ENCODE peak calls at places on chromosomes 4 and X, in four cellular contexts. B is stomach, Q is left lung, K is body of pancreas. P is an unnamed sample. For H3K9me3, the result is how much of the 10 kb centered on the place peaks cover.

GRCh38 chr4:119209077-119209476 is 3.4 kb upstream of the USP53 start:
- DNase-seq in K (no peak), Q (no peak), B (no peak), P (no peak)

GRCh38 chr4:132085105-132085504 is 1064.0 kb upstream of the PCDH10 start:
- DNase-seq in B (no peak), Q (no peak), K (no peak), P (no peak)

GRCh38 chrX:27966955-27967354 is 14.3 kb downstream of the DCAF8L1 start:
- DNase-seq in K (no peak), B (no peak), Q (no peak), P (no peak)

GRCh38 chr4:141567326-141567915 is 69.0 kb upstream of the IL15 start:
- DNase-seq in K (no peak), B (no peak), Q (no peak), P (no peak)

GRCh38 chrX:16695079-16695676 is 17.3 kb downstream of the CTPS2 start:
- DNase-seq in K (peak), Q (no peak), B (peak), P (no peak)

GRCh38 chr4:141389649-141390048 is 169.0 kb downstream of the ZNF330 start:
- DNase-seq in K (no peak), Q (no peak), B (no peak), P (no peak)

GRCh38 chr4:145784036-145784435 is 104.1 kb downstream of the C4orf51 start:
- DNase-seq in Q (no peak), K (no peak), B (no peak), P (no peak)

GRCh38 chr4:19135886-19136633 is 1114.5 kb upstream of the LCORL start:
- DNase-seq in B (no peak), Q (no peak), K (no peak), P (no peak)

GRCh38 chr4:53653484-53654053 is 62.3 kb upstream of the LNX1 start:
- DNase-seq in K (peak), B (peak), Q (no peak), P (no peak)

GRCh38 chrX:137354851-137355250 is 211.1 kb upstream of the ZIC3 start:
- DNase-seq in B (no peak), K (no peak), Q (no peak), P (no peak)

GRCh38 chr4:53127365-53127764 is 238.5 kb downstream of the SCFD2 start:
- DNase-seq in K (no peak), B (no peak), Q (no peak), P (no peak)

GRCh38 chrX:37812110-37812509 is 32.3 kb downstream of the CYBB start:
- DNase-seq in B (no peak), Q (no peak), K (no peak), P (no peak)

GRCh38 chr4:150950657-150951056 is 64.4 kb downstream of the LRBA start:
- DNase-seq in B (no peak), Q (no peak), K (no peak), P (no peak)

GRCh38 chr4:2172627-2173231 is 69.2 kb downstream of the HAUS3 start:
- DNase-seq in K (no peak), Q (no peak), B (no peak), P (no peak)

GRCh38 chr4:128517739-128518510 is 230.3 kb upstream of the PGRMC2 start:
- DNase-seq in K (peak), Q (peak), B (peak), P (no peak)

GRCh38 chr4:159446266-159446976 is 343.5 kb downstream of the RAPGEF2 start:
- DNase-seq in Q (no peak), K (peak), B (peak), P (no peak)

GRCh38 chr4:33592701-33593100 is 2651.6 kb downstream of the ARAP2 start:
- DNase-seq in K (no peak), B (no peak), Q (no peak), P (no peak)
- H3K9me3 ChIP-seq in K (under half), B (under half), Q (half or more), P (under half)

GRCh38 chr4:6066191-6066590 is 48.0 kb upstream of the C4orf50 start:
- DNase-seq in B (no peak), Q (no peak), K (no peak), P (no peak)
- H3K9me3 ChIP-seq in B (under half), Q (under half), K (under half), P (under half)

DNA sequence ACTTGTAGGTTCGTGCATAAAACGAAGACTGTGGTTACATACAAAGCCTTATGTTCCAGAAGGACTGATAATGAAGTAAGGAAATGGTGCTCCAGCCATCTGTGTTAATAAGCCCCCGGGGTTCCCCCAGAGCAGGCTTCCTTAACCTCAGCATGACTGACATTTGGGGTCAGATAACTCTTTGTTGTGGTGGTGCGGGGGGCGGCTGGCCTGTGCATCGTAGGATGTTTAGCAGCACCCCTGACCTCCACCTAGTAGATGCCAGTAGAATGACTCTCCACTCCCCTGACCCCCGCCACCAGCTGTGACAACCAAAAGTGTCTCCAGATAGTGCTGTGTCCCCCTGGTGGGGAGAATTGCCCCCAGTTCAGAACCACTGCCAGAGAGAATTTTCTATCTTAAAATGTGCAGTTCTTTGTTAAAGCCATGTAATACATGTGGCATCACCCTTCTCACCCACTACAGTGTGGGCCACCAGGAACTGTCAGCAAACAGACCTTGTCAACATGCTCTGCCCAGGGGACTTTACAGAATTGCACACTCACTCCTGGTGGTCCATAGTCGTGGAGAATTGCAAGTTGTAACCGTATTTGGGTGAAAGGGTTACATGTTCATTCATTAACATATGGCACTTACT is 7.5 kb downstream of the SH3KBP1 start:
- DNase-seq in B (no peak), Q (no peak), K (no peak), P (no peak)
- H3K9me3 ChIP-seq in B (under half), Q (under half), K (under half), P (under half)

GRCh38 chr4:138501614-138502013 is 259.5 kb upstream of the SLC7A11 start:
- DNase-seq in B (no peak), Q (no peak), K (no peak), P (no peak)
- H3K9me3 ChIP-seq in B (under half), Q (under half), K (under half), P (under half)

DNA sequence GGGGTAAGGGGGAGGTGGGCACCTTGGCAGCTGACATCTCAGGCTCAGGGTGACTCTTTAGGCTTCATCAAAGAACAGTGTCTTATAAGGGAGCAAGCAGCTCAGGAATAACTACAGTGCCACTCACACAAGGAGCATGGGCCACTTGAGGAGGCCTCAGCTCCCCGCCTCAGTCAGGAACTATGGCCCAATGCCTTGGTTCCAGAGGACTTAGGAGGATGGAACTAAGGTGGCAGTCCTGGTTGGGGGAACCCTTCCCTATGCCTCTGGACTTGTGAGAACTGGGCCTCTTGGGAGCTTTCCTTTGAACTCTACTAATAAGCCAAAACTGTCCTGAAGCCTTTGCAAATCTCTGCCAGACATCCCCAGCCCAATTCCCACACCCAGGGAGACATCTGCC is 160.6 kb downstream of the EFNB1 start:
- DNase-seq in K (no peak), Q (no peak), B (no peak), P (no peak)
- H3K9me3 ChIP-seq in K (under half), Q (under half), B (under half), P (under half)

GRCh38 chr4:149101649-149102048 is 659.4 kb upstream of the NR3C2 start:
- DNase-seq in K (no peak), Q (no peak), B (no peak), P (no peak)

DNA sequence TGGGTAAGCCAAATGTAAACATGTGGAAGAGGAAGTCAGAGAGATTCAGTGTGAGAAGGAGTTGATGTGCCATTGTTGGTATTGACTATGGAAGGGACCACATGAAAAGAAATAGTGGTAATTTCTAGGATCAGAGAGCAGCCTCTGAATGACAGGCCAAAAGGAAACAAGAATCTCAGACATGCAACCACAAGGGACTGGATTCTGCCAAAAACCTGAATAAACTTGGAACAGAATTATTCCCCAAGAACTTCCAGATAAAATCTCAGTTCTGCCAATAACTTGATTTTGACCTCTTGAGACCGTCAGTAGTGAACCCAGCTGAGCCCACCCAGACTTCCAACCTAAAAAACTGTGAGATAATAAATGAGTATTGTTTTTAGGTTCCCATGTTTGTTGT is 653.6 kb upstream of the NR3C2 start:
- DNase-seq in K (no peak), Q (no peak), B (no peak), P (no peak)
- H3K9me3 ChIP-seq in K (under half), Q (under half), B (under half), P (under half)

GRCh38 chr4:11623726-11624037 is 195.0 kb upstream of the HS3ST1 start:
- DNase-seq in B (peak), K (peak), Q (peak), P (no peak)
- H3K9me3 ChIP-seq in B (under half), K (under half), Q (under half), P (under half)

GRCh38 chrX:148661035-148661434 is 160.6 kb downstream of the AFF2 start:
- DNase-seq in K (no peak), B (no peak), Q (no peak), P (no peak)
- H3K9me3 ChIP-seq in K (under half), B (under half), Q (under half), P (under half)